ENCODE peak calls at places on chromosomes 3 and 15, in five cellular contexts. C is SK-N-SH, I is GM12878, Q is K562, T is HepG2. W is an unnamed sample.
A peak's percentile ranks its signal among the peaks of the same experiment; 100 is the strongest.

GRCh38 chr3:100782906-100783305 is 73.6 kb downstream of the TFG start:
- DNase-seq in Q (no peak), I (no peak), T (no peak), C (no peak), W (no peak)

GRCh38 chr3:123792473-123793201 is 91.5 kb downstream of the MYLK start:
- DNase-seq in T (no peak), C (no peak), I (no peak), Q (no peak), W (no peak)

GRCh38 chr3:171480526-171480925 is 20.3 kb upstream of the TNIK start:
- DNase-seq in C (no peak), Q (no peak), I (peak; percentile 54), T (no peak), W (no peak)

GRCh38 chr3:136078421-136079364 is 113.2 kb downstream of the PPP2R3A start:
- DNase-seq in T (peak; percentile 4), I (no peak), Q (peak; percentile 24), C (peak; percentile 15), W (peak; percentile 22)

GRCh38 chr3:129387492-129387891 is 40.9 kb downstream of the EFCAB12 start:
- DNase-seq in T (no peak), I (no peak), Q (no peak), C (no peak), W (no peak)

GRCh38 chr3:73680696-73681095 is 56.0 kb upstream of the PDZRN3 start:
- DNase-seq in Q (no peak), I (no peak), T (no peak), C (no peak), W (no peak)

GRCh38 chr3:188941103-188941502 is 230.7 kb upstream of the TPRG1 start:
- DNase-seq in I (no peak), C (no peak), T (no peak), Q (no peak), W (no peak)

GRCh38 chr3:43858052-43858701 is 167.4 kb downstream of the ABHD5 start:
- DNase-seq in T (no peak), Q (no peak), C (no peak), I (no peak), W (no peak)

GRCh38 chr3:97269202-97269601 is 454.8 kb downstream of the EPHA6 start:
- DNase-seq in Q (no peak), I (no peak), T (no peak), C (no peak), W (no peak)

GRCh38 chr15:63818191-63818590 is 15.6 kb downstream of the HERC1 start:
- DNase-seq in C (no peak), Q (peak; percentile 85), T (no peak), I (no peak), W (no peak)

GRCh38 chr3:156548041-156548687 is 6.8 kb downstream of the SSR3 start:
- DNase-seq in I (no peak), T (no peak), Q (no peak), C (no peak), W (no peak)

DNA sequence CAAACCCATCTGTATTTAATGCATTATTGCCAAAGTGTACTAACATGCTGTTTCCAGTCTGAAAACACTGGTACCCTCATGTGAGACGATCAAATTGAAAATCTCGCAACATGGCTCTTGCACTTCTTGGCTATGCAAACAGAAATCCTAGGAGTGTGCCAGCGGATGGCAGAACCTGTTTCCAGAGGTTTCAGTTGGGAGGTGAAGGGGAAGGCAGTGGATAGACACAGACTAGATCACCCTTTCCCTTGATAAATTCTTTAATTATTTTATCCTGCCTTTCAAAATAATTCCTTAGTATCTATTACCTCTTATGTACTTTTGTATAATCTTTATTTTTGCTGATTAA is 350.4 kb downstream of the TUSC7 start:
- DNase-seq in T (no peak), I (no peak), Q (no peak), C (peak; percentile 10), W (no peak)
- TF ChIP-seq SMC3 in T (no peak), I (no peak), Q (no peak), C (no peak), W (no peak)

GRCh38 chr3:39806820-39807219 is 2.6 kb upstream of the MYRIP start:
- DNase-seq in Q (no peak), I (no peak), T (no peak), C (no peak), W (no peak)

GRCh38 chr3:39810647-39811161 is 1.3 kb downstream of the MYRIP start:
- DNase-seq in C (no peak), T (no peak), I (no peak), Q (no peak), W (no peak)

GRCh38 chr3:39809995-39810595 is 686 bp downstream of the MYRIP start:
- DNase-seq in Q (no peak), I (no peak), C (no peak), T (no peak), W (no peak)

GRCh38 chr3:39809181-39809994 is at the start of gene MYRIP:
- DNase-seq in T (peak; percentile 32), C (peak; percentile 96), Q (peak; percentile 79), I (no peak), W (peak; percentile 40)

DNA sequence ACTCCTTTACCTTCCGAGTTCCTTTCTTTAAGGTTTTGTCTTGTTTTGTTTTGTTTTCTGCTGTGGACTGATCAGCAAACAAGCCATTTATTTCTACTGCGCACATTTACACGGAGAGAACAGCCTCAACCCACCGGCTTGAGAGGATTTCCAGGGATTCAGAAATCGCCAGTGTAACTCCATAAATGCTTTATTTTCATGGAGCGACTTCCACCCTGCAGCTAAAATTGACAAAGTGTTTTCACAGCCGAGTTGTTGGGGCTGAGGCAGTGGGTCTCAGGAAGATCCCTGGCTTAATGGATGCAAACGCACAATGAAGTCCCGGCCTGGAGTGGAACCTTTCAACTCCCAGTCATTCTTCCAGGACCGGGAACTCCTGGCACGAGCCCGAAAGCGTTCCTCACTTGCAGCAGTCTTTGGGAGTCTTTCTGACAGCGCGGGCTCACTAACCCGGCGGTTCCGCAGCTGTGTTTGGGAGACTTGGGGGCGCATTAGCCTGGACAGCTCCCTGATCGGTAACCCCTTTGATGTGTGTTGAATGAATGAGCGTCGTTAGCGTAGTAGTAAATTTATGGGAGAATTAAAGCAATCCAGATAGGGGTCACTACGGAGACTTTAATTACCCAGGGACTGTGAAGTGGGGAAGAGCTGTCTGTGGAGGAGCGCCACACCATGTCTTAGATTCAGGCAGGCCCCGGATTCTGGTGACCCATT is 785 bp upstream of the MYRIP start:
- DNase-seq in C (peak; percentile 40), T (peak; percentile 5), Q (peak; percentile 3), I (no peak), W (no peak)
- TF ChIP-seq CHD2 in C (no peak), T (no peak), Q (no peak), I (no peak), W (no peak)

DNA sequence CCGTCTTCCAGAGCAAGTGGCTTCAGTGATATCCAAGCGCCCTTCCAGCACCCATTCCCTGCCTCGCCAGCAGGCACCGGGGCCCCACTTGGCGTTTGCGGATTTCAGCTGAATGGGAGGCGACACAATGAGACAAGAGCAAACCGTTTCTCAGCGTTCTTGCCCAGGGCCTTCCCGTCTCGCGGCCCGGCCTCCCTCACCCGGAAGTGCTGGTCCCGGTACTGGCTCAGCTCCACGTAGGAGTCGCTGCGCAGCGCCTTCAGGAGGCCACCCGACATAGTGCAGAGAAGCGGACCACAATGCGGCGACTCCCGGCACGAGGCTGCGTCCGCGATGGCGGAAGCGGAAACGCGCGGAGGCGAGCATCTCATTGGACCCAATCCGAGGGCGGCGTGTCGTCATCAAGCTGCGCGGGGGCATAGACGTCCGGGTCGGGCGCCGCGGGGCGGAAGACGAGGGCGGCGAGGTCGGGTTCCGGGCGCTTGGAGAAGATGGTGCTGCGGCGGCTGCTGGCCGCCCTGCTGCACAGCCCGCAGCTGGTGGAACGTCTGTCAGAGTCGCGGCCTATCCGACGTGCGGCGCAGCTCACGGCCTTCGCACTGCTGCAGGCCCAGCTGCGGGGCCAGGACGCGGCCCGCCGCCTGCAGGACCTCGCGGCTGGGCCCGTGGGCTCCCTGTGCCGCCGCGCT is at the start of gene NCBP2:
- DNase-seq in I (peak; percentile 95), Q (peak; percentile 99), C (peak; percentile 96), T (peak; percentile 95), W (peak; percentile 97)
- H3K27ac ChIP-seq in I (peak within 1 kb of the TSS; percentile 97), Q (peak within 1 kb of the TSS; percentile 93), C (peak within 1 kb of the TSS; percentile 99), T (peak within 1 kb of the TSS; percentile 95), W (peak within 1 kb of the TSS; percentile 98)

DNA sequence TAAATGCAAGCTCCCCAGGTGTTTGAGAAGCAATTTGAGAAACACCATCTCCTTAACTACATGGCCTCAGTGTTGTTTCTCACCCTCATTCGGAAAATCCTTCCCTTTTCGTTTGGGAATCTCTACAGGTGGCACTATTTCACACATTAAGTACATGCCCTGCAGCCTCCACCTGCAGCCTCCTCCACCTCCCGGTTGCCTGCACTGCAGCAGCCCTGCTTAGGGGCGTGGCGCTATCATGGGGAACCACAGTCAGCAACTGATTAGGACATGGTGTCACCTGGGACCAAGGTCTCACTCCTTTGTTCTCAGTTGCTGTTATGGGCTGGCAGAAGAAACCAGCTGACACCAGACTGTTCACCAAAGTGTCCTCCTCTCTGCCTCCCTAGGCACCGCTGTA is 11.7 kb upstream of the ZNF774 start:
- DNase-seq in T (peak; percentile 36), C (no peak), Q (peak; percentile 61), I (no peak), W (peak; percentile 45)
- TF ChIP-seq SMC3 in T (no peak), C (no peak), Q (no peak), I (no peak), W (peak; percentile 13)

GRCh38 chr15:89335289-89336041 is 841 bp upstream of the POLG start:
- DNase-seq in T (peak; percentile 10), C (peak; percentile 59), I (no peak), Q (no peak), W (no peak)

GRCh38 chr15:89332446-89332845 is 2.2 kb downstream of the POLG start:
- DNase-seq in C (peak; percentile 84), I (no peak), T (peak; percentile 28), Q (peak; percentile 60), W (peak; percentile 77)

GRCh38 chr15:89333011-89333860 is 1.4 kb downstream of the POLG start:
- DNase-seq in Q (no peak), I (no peak), C (no peak), T (no peak), W (no peak)

GRCh38 chr15:89334510-89335288 is at the start of gene POLG:
- DNase-seq in T (peak; percentile 96), Q (peak; percentile 98), C (peak; percentile 97), I (peak; percentile 98), W (peak; percentile 96)

DNA sequence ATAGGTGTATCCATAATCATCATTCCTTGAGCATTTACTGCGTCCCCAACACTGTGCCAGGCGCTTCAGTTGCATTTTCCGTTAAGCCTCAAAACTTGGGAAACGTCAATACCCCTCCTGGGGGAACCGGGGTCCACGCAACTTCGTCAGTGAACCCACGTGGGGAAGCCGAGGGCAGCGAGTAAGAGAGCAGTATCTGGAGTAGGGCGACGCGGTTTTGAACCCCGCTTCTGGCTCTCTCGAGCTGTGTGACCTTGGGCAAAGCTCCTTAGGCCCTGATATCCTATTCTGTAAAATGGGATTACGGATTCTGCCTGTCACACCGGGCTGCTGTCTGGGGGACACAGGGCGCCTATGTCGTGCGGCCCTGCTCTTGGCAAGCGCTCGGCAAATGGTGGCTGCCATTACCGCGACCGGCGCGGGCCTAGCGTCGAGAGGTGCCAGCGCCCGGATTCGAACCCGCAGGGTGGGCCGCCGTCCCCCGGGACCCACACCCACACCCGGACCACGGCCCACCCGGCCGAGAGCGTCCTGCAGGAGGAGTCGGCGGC is 590 bp downstream of the POLG start:
- DNase-seq in I (no peak), C (no peak), T (no peak), Q (no peak), W (no peak)
- TF ChIP-seq CHD2 in I (no peak), C (no peak), T (no peak), Q (no peak), W (no peak)

GRCh38 chr15:100114100-100114499 is 227.7 kb downstream of the ADAMTS17 start:
- DNase-seq in Q (no peak), C (no peak), T (no peak), I (no peak), W (no peak)
- H3K27ac ChIP-seq in Q (no peak overlapping the region), C (no peak overlapping the region), T (no peak overlapping the region), I (no peak overlapping the region), W (no peak overlapping the region)

W was measured in A549.